ENCODE peak calls at places on chromosomes 1 and 21, in six cellular contexts. E is psoas muscle, V is tibial nerve, J is dorsolateral prefrontal cortex, T is neural progenitor cell, F is DND-41. X is an unnamed sample. For H3K27me3, the result is how much of the 10 kb centered on the place peaks cover.

GRCh38 chr1:173190101-173190895 is 16.8 kb downstream of the TNFSF4 start:
- DNase-seq in E (peak), V (peak), J (peak), T (no peak), F (peak), X (no peak)

GRCh38 chr1:221164029-221164428 is 284.8 kb downstream of the HLX start:
- DNase-seq in E (no peak), V (no peak), J (no peak), T (no peak), F (no peak), X (no peak)

GRCh38 chr1:35220976-35221375 is 28.0 kb upstream of the SFPQ start:
- DNase-seq in E (no peak), V (no peak), J (no peak), T (peak), F (peak), X (no peak)

GRCh38 chr1:154755858-154756730 is 114.0 kb downstream of the KCNN3 start:
- DNase-seq in E (no peak), V (no peak), J (no peak), T (no peak), F (no peak), X (no peak)

GRCh38 chr1:185257947-185258203 is 59.2 kb downstream of the IVNS1ABP start:
- DNase-seq in E (no peak), V (no peak), J (no peak), T (no peak), F (no peak), X (no peak)

GRCh38 chr21:26966360-26966977 is 419 bp downstream of the ADAMTS5 start:
- DNase-seq in E (no peak), V (no peak), J (no peak), T (no peak), F (no peak), X (no peak)

GRCh38 chr1:64474639-64475038 is 4.7 kb downstream of the CACHD1 start:
- DNase-seq in E (peak), V (no peak), J (no peak), T (no peak), F (no peak), X (no peak)

GRCh38 chr1:15625224-15625917 is 8.1 kb downstream of the DDI2 start:
- DNase-seq in E (no peak), V (no peak), J (no peak), T (no peak), F (no peak), X (no peak)

GRCh38 chr1:91007827-91008226 is 14.0 kb downstream of the ZNF644 start:
- DNase-seq in E (no peak), V (no peak), J (no peak), T (no peak), F (no peak), X (no peak)

GRCh38 chr1:228923973-228924766 is 188.9 kb downstream of the RHOU start:
- DNase-seq in E (no peak), V (no peak), J (no peak), T (no peak), F (no peak), X (no peak)

GRCh38 chr1:46960250-46960649 is 19.0 kb upstream of the CYP4A11 start:
- DNase-seq in E (no peak), V (no peak), J (no peak), T (no peak), F (no peak), X (no peak)

GRCh38 chr1:21703318-21703963 is 34.3 kb upstream of the RAP1GAP start:
- DNase-seq in E (no peak), V (no peak), J (no peak), T (peak), F (no peak), X (no peak)

GRCh38 chr1:117567976-117568375 is 37.9 kb upstream of the TENT5C start:
- DNase-seq in E (no peak), V (no peak), J (no peak), T (no peak), F (no peak), X (no peak)

GRCh38 chr1:200505257-200505656 is 95.4 kb upstream of the ZNF281 start:
- DNase-seq in E (no peak), V (no peak), J (no peak), T (no peak), F (no peak), X (no peak)

GRCh38 chr21:44918581-44919033 is 2.1 kb downstream of the ITGB2 start:
- DNase-seq in E (peak), V (no peak), J (no peak), T (peak), F (no peak), X (no peak)

GRCh38 chr1:216723274-216723780 is at the start of gene ESRRG:
- DNase-seq in E (peak), V (no peak), J (peak), T (peak), F (no peak), X (no peak)

GRCh38 chr1:24990796-24991195 is 60.7 kb upstream of the RUNX3 start:
- DNase-seq in E (no peak), V (no peak), J (no peak), T (no peak), F (peak), X (no peak)

GRCh38 chr1:18062180-18062579 is 45.4 kb upstream of the IGSF21 start:
- DNase-seq in E (no peak), V (no peak), J (no peak), T (peak), F (peak), X (no peak)

GRCh38 chr1:234780531-234781162 is 170.7 kb upstream of the IRF2BP2 start:
- DNase-seq in E (peak), V (no peak), J (no peak), T (peak), F (no peak), X (no peak)

GRCh38 chr1:152251391-152251790 is 27.4 kb upstream of the HRNR start:
- DNase-seq in E (no peak), V (no peak), J (no peak), T (no peak), F (no peak), X (no peak)

GRCh38 chr1:2148691-2149090 is 45.9 kb downstream of the FAAP20 start:
- DNase-seq in E (no peak), V (no peak), J (no peak), T (no peak), F (peak), X (no peak)

GRCh38 chr1:234955107-234955731 is 173.4 kb downstream of the TOMM20 start:
- DNase-seq in E (peak), V (no peak), J (no peak), T (no peak), F (peak), X (no peak)

GRCh38 chr1:169475806-169476205 is 9.9 kb downstream of the SLC19A2 start:
- DNase-seq in E (no peak), V (no peak), J (no peak), T (peak), F (no peak), X (no peak)

GRCh38 chr1:151476083-151476482 is 16.8 kb upstream of the POGZ start:
- DNase-seq in E (no peak), V (no peak), J (no peak), T (no peak), F (peak), X (no peak)

GRCh38 chr1:119209943-119210342 is 69.5 kb upstream of the WARS2 start:
- DNase-seq in E (no peak), V (no peak), J (no peak), T (no peak), F (no peak), X (no peak)

GRCh38 chr1:163357378-163357777 is 35.6 kb downstream of the NUF2 start:
- DNase-seq in E (no peak), V (no peak), J (no peak), T (no peak), F (no peak), X (no peak)

GRCh38 chr1:231357831-231358354 is 19.8 kb downstream of the SPRTN start:
- DNase-seq in E (peak), V (peak), J (no peak), T (peak), F (peak), X (peak)

GRCh38 chr1:1079408-1080121 is 5.5 kb upstream of the RNF223 start:
- DNase-seq in E (peak), V (no peak), J (no peak), T (peak), F (peak), X (no peak)
- H3K27ac ChIP-seq in E (no peak), V (no peak), J (no peak), T (no peak), F (no peak), X (no peak)

GRCh38 chr1:109488201-109488600 is 4.5 kb downstream of the ATXN7L2 start:
- DNase-seq in E (no peak), V (no peak), J (no peak), T (no peak), F (no peak), X (no peak)
- TF ChIP-seq CTCF in E (no peak), V (no peak), J (no peak), T (no peak), F (no peak), X (no peak)

GRCh38 chr1:159964144-159964543 is 10.1 kb upstream of the SLAMF9 start:
- DNase-seq in E (no peak), V (no peak), J (no peak), T (peak), F (no peak), X (no peak)
- H3K27me3 ChIP-seq in E (under half), V (under half), J (under half), T (under half), F (under half), X (under half)

DNA sequence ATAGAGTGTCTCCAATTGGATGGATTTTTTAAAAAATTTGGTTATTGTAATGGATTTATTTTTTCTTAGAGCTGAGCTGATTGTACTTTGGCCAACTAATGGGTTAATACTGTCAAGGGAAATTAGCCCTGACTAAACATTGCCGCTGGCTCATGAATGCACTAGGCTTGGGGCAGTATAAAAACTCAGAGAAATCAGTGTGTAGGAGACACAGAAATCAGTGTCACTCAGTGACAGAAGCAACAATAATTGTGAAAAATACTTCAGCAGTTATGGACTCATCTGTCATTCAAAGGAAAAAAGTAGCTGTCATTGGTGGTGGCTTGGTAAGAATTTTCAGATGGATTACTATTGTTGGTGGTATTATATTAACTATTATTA is at the start of gene KMO:
- DNase-seq in E (no peak), V (no peak), J (no peak), T (no peak), F (no peak), X (no peak)
- H3K27ac ChIP-seq in E (peak), V (peak), J (peak), T (no peak), F (peak), X (no peak)

GRCh38 chr1:115088871-115089442 is 346 bp downstream of the TSPAN2 start:
- DNase-seq in E (no peak), V (no peak), J (no peak), T (no peak), F (no peak), X (no peak)

GRCh38 chr1:115090956-115091355 is 1.7 kb upstream of the TSPAN2 start:
- DNase-seq in E (no peak), V (no peak), J (no peak), T (no peak), F (no peak), X (no peak)

GRCh38 chr1:115090547-115090946 is 1.2 kb upstream of the TSPAN2 start:
- DNase-seq in E (no peak), V (no peak), J (no peak), T (peak), F (no peak), X (no peak)

GRCh38 chr1:115088115-115088794 is 1.0 kb downstream of the TSPAN2 start:
- DNase-seq in E (no peak), V (no peak), J (no peak), T (no peak), F (no peak), X (no peak)

GRCh38 chr1:115089443-115090340 is at the start of gene TSPAN2:
- DNase-seq in E (peak), V (peak), J (no peak), T (peak), F (no peak), X (peak)
- TF ChIP-seq CTCF in E (peak), V (no peak), J (no peak), T (peak), F (no peak), X (no peak)

DNA sequence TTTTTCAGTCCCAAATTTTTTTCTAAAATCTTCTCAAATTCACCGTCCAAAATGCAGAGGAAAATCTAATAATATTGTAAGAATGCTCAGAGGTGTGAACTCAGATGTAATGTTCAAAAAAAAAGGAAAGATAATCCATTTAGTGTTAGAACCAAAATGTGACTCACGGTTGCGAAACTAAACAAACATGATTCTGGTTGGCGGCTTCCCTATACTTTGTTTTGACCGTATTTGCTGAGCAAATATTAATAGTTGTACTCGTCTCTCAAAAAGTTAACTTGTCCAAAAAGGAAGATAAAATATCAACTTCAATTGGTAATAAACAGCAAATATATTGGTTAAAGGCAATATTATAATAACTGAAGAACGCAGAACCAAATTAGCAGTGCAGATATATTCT is 34.4 kb downstream of the ZSWIM5 start:
- DNase-seq in E (no peak), V (no peak), J (no peak), T (no peak), F (no peak), X (no peak)
- H3K27me3 ChIP-seq in E (under half), V (under half), J (under half), T (under half), F (under half), X (under half)

GRCh38 chr1:7705048-7705907 is 65.8 kb upstream of the VAMP3 start:
- DNase-seq in E (peak), V (no peak), J (peak), T (peak), F (no peak), X (peak)
- H3K27ac ChIP-seq in E (no peak), V (peak), J (peak), T (no peak), F (no peak), X (no peak)

X was measured in CD4-positive, alpha-beta T cell.